ENCODE peak calls at places on chromosomes 5 and 9, in eight cellular contexts. C is MV-4-11; Z is C1 segment of cervical spinal cord; S is spleen; G is aorta; V is stimulated activated naive CD4-positive, alpha-beta T cell treated with Interleukin-2 at 50 U/mL for 16 hours; M is LHCN-M2; F is GM20000. U is an unnamed sample.

GRCh38 chr5:88248094-88248493 is 20.6 kb downstream of the TMEM161B start:
- DNase-seq in C (no peak), Z (no peak), S (no peak), G (no peak), V (no peak), M (no peak), F (no peak), U (no peak)

GRCh38 chr9:137194909-137195308 is 5.6 kb downstream of the TPRN start:
- DNase-seq in C (no peak), Z (no peak), S (no peak), G (no peak), V (no peak), M (no peak), F (no peak), U (no peak)

GRCh38 chr5:55421074-55421529 is 113.3 kb downstream of the MTREX start:
- DNase-seq in C (peak; percentile 43), Z (no peak), S (no peak), G (no peak), V (peak; percentile 32), M (peak; percentile 29), F (peak; percentile 13), U (no peak)

GRCh38 chr5:1726469-1726865 is 73.2 kb downstream of the MRPL36 start:
- DNase-seq in C (no peak), Z (no peak), S (no peak), G (no peak), V (no peak), M (no peak), F (no peak), U (no peak)

GRCh38 chr5:121805931-121806330 is 45.8 kb upstream of the FTMT start:
- DNase-seq in C (no peak), Z (no peak), S (no peak), G (no peak), V (no peak), M (no peak), F (no peak), U (no peak)

GRCh38 chr9:88997646-88998045 is 6.4 kb downstream of the S1PR3 start:
- DNase-seq in C (no peak), Z (no peak), S (no peak), G (no peak), V (no peak), M (no peak), F (no peak), U (no peak)

GRCh38 chr5:177982072-177982727 is 13.8 kb downstream of the PROP1 start:
- DNase-seq in C (peak; percentile 13), Z (no peak), S (no peak), G (no peak), V (no peak), M (no peak), F (no peak), U (peak; percentile 51)

GRCh38 chr9:31608413-31608812 is 776.0 kb upstream of the ACO1 start:
- DNase-seq in C (no peak), Z (no peak), S (no peak), G (no peak), V (no peak), M (peak; percentile 84), F (no peak), U (no peak)

GRCh38 chr5:94849821-94850736 is 231.6 kb downstream of the SLF1 start:
- DNase-seq in C (peak; percentile 3), Z (no peak), S (no peak), G (no peak), V (no peak), M (peak; percentile 57), F (peak; percentile 48), U (peak; percentile 91)

GRCh38 chr5:14777187-14777586 is 94.4 kb downstream of the ANKH start:
- DNase-seq in C (no peak), Z (no peak), S (no peak), G (no peak), V (no peak), M (no peak), F (no peak), U (no peak)